ENCODE peak calls at places on chromosomes 6 and 20, in nine cellular contexts. One of them, this sample, is unnamed.

GRCh38 chr20:63293456-63293855 is 470 bp downstream of the COL20A1 start:
- DNase-seq in upper lobe of left lung: no peak
- DNase-seq in hepatocyte: no peak
- DNase-seq in HTR-8/SVneo: no peak
- DNase-seq in T-helper 17 cell: no peak
- DNase-seq in foreskin fibroblast: no peak
- DNase-seq in head of caudate nucleus: no peak
- DNase-seq in Peyer's patch: no peak
- DNase-seq in HCT116: no peak
- DNase-seq in this sample: no peak

GRCh38 chr6:111793711-111794111 is 79.5 kb downstream of the FYN start:
- DNase-seq in upper lobe of left lung: peak; percentile 41
- DNase-seq in hepatocyte: no peak
- DNase-seq in HTR-8/SVneo: no peak
- DNase-seq in T-helper 17 cell: no peak
- DNase-seq in foreskin fibroblast: no peak
- DNase-seq in head of caudate nucleus: no peak
- DNase-seq in Peyer's patch: peak; percentile 45
- DNase-seq in HCT116: no peak
- DNase-seq in this sample: no peak

GRCh38 chr6:64504509-64504908 is 868.9 kb downstream of the PHF3 start:
- DNase-seq in upper lobe of left lung: no peak
- DNase-seq in hepatocyte: peak; percentile 35
- DNase-seq in HTR-8/SVneo: no peak
- DNase-seq in T-helper 17 cell: no peak
- DNase-seq in foreskin fibroblast: no peak
- DNase-seq in head of caudate nucleus: no peak
- DNase-seq in Peyer's patch: no peak
- DNase-seq in HCT116: no peak
- DNase-seq in this sample: no peak

GRCh38 chr6:89977808-89978748 is 83.8 kb downstream of the GJA10 start:
- DNase-seq in upper lobe of left lung: no peak
- DNase-seq in hepatocyte: peak; percentile 44
- DNase-seq in HTR-8/SVneo: no peak
- DNase-seq in T-helper 17 cell: no peak
- DNase-seq in foreskin fibroblast: peak; percentile 36
- DNase-seq in head of caudate nucleus: no peak
- DNase-seq in Peyer's patch: no peak
- DNase-seq in HCT116: no peak
- DNase-seq in this sample: no peak

GRCh38 chr6:29568021-29568420 is 8.5 kb upstream of the UBD start:
- DNase-seq in upper lobe of left lung: no peak
- DNase-seq in hepatocyte: no peak
- DNase-seq in HTR-8/SVneo: no peak
- DNase-seq in T-helper 17 cell: no peak
- DNase-seq in foreskin fibroblast: no peak
- DNase-seq in head of caudate nucleus: no peak
- DNase-seq in Peyer's patch: no peak
- DNase-seq in HCT116: no peak
- DNase-seq in this sample: no peak

GRCh38 chr6:21229061-21229460 is 364.5 kb upstream of the SOX4 start:
- DNase-seq in upper lobe of left lung: no peak
- DNase-seq in hepatocyte: no peak
- DNase-seq in HTR-8/SVneo: no peak
- DNase-seq in T-helper 17 cell: no peak
- DNase-seq in foreskin fibroblast: peak; percentile 20
- DNase-seq in head of caudate nucleus: no peak
- DNase-seq in Peyer's patch: no peak
- DNase-seq in HCT116: no peak
- DNase-seq in this sample: no peak

GRCh38 chr6:31940256-31940664 is 5.6 kb upstream of the CFB start:
- DNase-seq in upper lobe of left lung: no peak
- DNase-seq in hepatocyte: peak; percentile 57
- DNase-seq in HTR-8/SVneo: peak; percentile 45
- DNase-seq in T-helper 17 cell: no peak
- DNase-seq in foreskin fibroblast: peak; percentile 18
- DNase-seq in head of caudate nucleus: no peak
- DNase-seq in Peyer's patch: no peak
- DNase-seq in HCT116: no peak
- DNase-seq in this sample: no peak

GRCh38 chr6:48613221-48613949 is 502.4 kb upstream of the PTCHD4 start:
- DNase-seq in upper lobe of left lung: no peak
- DNase-seq in hepatocyte: no peak
- DNase-seq in HTR-8/SVneo: no peak
- DNase-seq in T-helper 17 cell: no peak
- DNase-seq in foreskin fibroblast: no peak
- DNase-seq in head of caudate nucleus: no peak
- DNase-seq in Peyer's patch: no peak
- DNase-seq in HCT116: no peak
- DNase-seq in this sample: no peak

GRCh38 chr6:56540950-56541600 is 101.6 kb downstream of the DST start:
- DNase-seq in upper lobe of left lung: no peak
- DNase-seq in hepatocyte: peak; percentile 14
- DNase-seq in HTR-8/SVneo: no peak
- DNase-seq in T-helper 17 cell: no peak
- DNase-seq in foreskin fibroblast: no peak
- DNase-seq in head of caudate nucleus: no peak
- DNase-seq in Peyer's patch: no peak
- DNase-seq in HCT116: no peak
- DNase-seq in this sample: no peak

GRCh38 chr6:47203968-47204611 is 105.6 kb downstream of the TNFRSF21 start:
- DNase-seq in upper lobe of left lung: no peak
- DNase-seq in hepatocyte: no peak
- DNase-seq in HTR-8/SVneo: no peak
- DNase-seq in T-helper 17 cell: no peak
- DNase-seq in foreskin fibroblast: no peak
- DNase-seq in head of caudate nucleus: no peak
- DNase-seq in Peyer's patch: no peak
- DNase-seq in HCT116: no peak
- DNase-seq in this sample: no peak

GRCh38 chr6:17938885-17939284 is 48.5 kb downstream of the KIF13A start:
- DNase-seq in upper lobe of left lung: no peak
- DNase-seq in hepatocyte: peak; percentile 14
- DNase-seq in HTR-8/SVneo: no peak
- DNase-seq in T-helper 17 cell: no peak
- DNase-seq in foreskin fibroblast: peak; percentile 39
- DNase-seq in head of caudate nucleus: no peak
- DNase-seq in Peyer's patch: no peak
- DNase-seq in HCT116: no peak
- DNase-seq in this sample: no peak

GRCh38 chr20:36929290-36929689 is 22.2 kb downstream of the SAMHD1 start:
- DNase-seq in upper lobe of left lung: no peak
- DNase-seq in hepatocyte: no peak
- DNase-seq in HTR-8/SVneo: no peak
- DNase-seq in T-helper 17 cell: no peak
- DNase-seq in foreskin fibroblast: peak; percentile 49
- DNase-seq in head of caudate nucleus: no peak
- DNase-seq in Peyer's patch: no peak
- DNase-seq in HCT116: no peak
- DNase-seq in this sample: no peak

GRCh38 chr6:27970444-27970843 is 13.4 kb downstream of the OR2B6 start:
- DNase-seq in upper lobe of left lung: no peak
- DNase-seq in hepatocyte: no peak
- DNase-seq in HTR-8/SVneo: no peak
- DNase-seq in T-helper 17 cell: no peak
- DNase-seq in foreskin fibroblast: no peak
- DNase-seq in head of caudate nucleus: no peak
- DNase-seq in Peyer's patch: no peak
- DNase-seq in HCT116: no peak
- DNase-seq in this sample: no peak

GRCh38 chr6:7505196-7505699 is 36.2 kb upstream of the DSP start:
- DNase-seq in upper lobe of left lung: peak; percentile 62
- DNase-seq in hepatocyte: peak; percentile 88
- DNase-seq in HTR-8/SVneo: peak; percentile 81
- DNase-seq in T-helper 17 cell: no peak
- DNase-seq in foreskin fibroblast: peak; percentile 9
- DNase-seq in head of caudate nucleus: peak; percentile 69
- DNase-seq in Peyer's patch: no peak
- DNase-seq in HCT116: peak; percentile 98
- DNase-seq in this sample: no peak

GRCh38 chr6:52981215-52981910 is 13.7 kb downstream of the GSTA4 start:
- DNase-seq in upper lobe of left lung: no peak
- DNase-seq in hepatocyte: no peak
- DNase-seq in HTR-8/SVneo: no peak
- DNase-seq in T-helper 17 cell: no peak
- DNase-seq in foreskin fibroblast: no peak
- DNase-seq in head of caudate nucleus: no peak
- DNase-seq in Peyer's patch: no peak
- DNase-seq in HCT116: no peak
- DNase-seq in this sample: no peak

GRCh38 chr6:54043360-54043759 is 67.9 kb upstream of the MLIP start:
- DNase-seq in upper lobe of left lung: no peak
- DNase-seq in hepatocyte: no peak
- DNase-seq in HTR-8/SVneo: no peak
- DNase-seq in T-helper 17 cell: no peak
- DNase-seq in foreskin fibroblast: no peak
- DNase-seq in head of caudate nucleus: no peak
- DNase-seq in Peyer's patch: no peak
- DNase-seq in HCT116: no peak
- DNase-seq in this sample: no peak

GRCh38 chr20:2421247-2421646 is 40.5 kb downstream of the TGM6 start:
- DNase-seq in upper lobe of left lung: no peak
- DNase-seq in hepatocyte: no peak
- DNase-seq in HTR-8/SVneo: no peak
- DNase-seq in T-helper 17 cell: no peak
- DNase-seq in foreskin fibroblast: no peak
- DNase-seq in head of caudate nucleus: no peak
- DNase-seq in Peyer's patch: no peak
- DNase-seq in HCT116: peak; percentile 21
- DNase-seq in this sample: no peak

GRCh38 chr20:23446505-23446904 is 6.2 kb downstream of the CST11 start:
- DNase-seq in upper lobe of left lung: peak; percentile 50
- DNase-seq in hepatocyte: peak; percentile 40
- DNase-seq in HTR-8/SVneo: peak; percentile 14
- DNase-seq in T-helper 17 cell: no peak
- DNase-seq in foreskin fibroblast: no peak
- DNase-seq in head of caudate nucleus: peak; percentile 81
- DNase-seq in Peyer's patch: peak; percentile 19
- DNase-seq in HCT116: peak; percentile 35
- DNase-seq in this sample: no peak

GRCh38 chr20:44212792-44213191 is 2.2 kb upstream of the OSER1 start:
- DNase-seq in upper lobe of left lung: no peak
- DNase-seq in hepatocyte: no peak
- DNase-seq in HTR-8/SVneo: no peak
- DNase-seq in T-helper 17 cell: no peak
- DNase-seq in foreskin fibroblast: no peak
- DNase-seq in head of caudate nucleus: no peak
- DNase-seq in Peyer's patch: no peak
- DNase-seq in HCT116: no peak
- DNase-seq in this sample: no peak

GRCh38 chr6:34143196-34143883 is 2.5 kb downstream of the GRM4 start:
- DNase-seq in upper lobe of left lung: no peak
- DNase-seq in hepatocyte: no peak
- DNase-seq in HTR-8/SVneo: no peak
- DNase-seq in T-helper 17 cell: no peak
- DNase-seq in foreskin fibroblast: no peak
- DNase-seq in head of caudate nucleus: no peak
- DNase-seq in Peyer's patch: no peak
- DNase-seq in HCT116: no peak
- DNase-seq in this sample: no peak

GRCh38 chr20:44610313-44610965 is 28.1 kb downstream of the PKIG start:
- DNase-seq in upper lobe of left lung: no peak
- DNase-seq in hepatocyte: no peak
- DNase-seq in HTR-8/SVneo: no peak
- DNase-seq in T-helper 17 cell: no peak
- DNase-seq in foreskin fibroblast: no peak
- DNase-seq in head of caudate nucleus: no peak
- DNase-seq in Peyer's patch: no peak
- DNase-seq in HCT116: no peak
- DNase-seq in this sample: no peak

GRCh38 chr6:32492351-32492750 is 37.7 kb downstream of the HLA-DRB5 start:
- DNase-seq in upper lobe of left lung: no peak
- DNase-seq in hepatocyte: no peak
- DNase-seq in HTR-8/SVneo: no peak
- DNase-seq in T-helper 17 cell: no peak
- DNase-seq in foreskin fibroblast: no peak
- DNase-seq in head of caudate nucleus: no peak
- DNase-seq in Peyer's patch: no peak
- DNase-seq in HCT116: no peak
- DNase-seq in this sample: no peak

GRCh38 chr20:58228103-58228483 is 360 bp downstream of the ANKRD60 start:
- DNase-seq in upper lobe of left lung: no peak
- DNase-seq in hepatocyte: no peak
- DNase-seq in HTR-8/SVneo: no peak
- DNase-seq in T-helper 17 cell: no peak
- DNase-seq in foreskin fibroblast: no peak
- DNase-seq in head of caudate nucleus: no peak
- DNase-seq in Peyer's patch: no peak
- DNase-seq in HCT116: no peak
- DNase-seq in this sample: no peak